ENCODE peak calls at places on chromosomes 2 and 18, in nine cellular contexts. J, E, R, Q, D, I, V, W and O are unnamed samples.

GRCh38 chr2:41457026-41457425 is 590.8 kb upstream of the PKDCC start:
- DNase-seq in I (no peak), V (no peak), Q (no peak), W (no peak), J (no peak), E (no peak), R (no peak), D (no peak), O (no peak)

GRCh38 chr2:16656784-16657391 is 8.7 kb downstream of the CYRIA start:
- DNase-seq in D (no peak), W (peak), I (no peak), R (peak), E (no peak), V (peak), J (no peak), Q (no peak), O (no peak)

GRCh38 chr2:42385225-42385624 is 24.2 kb upstream of the COX7A2L start:
- DNase-seq in Q (no peak), I (no peak), D (no peak), V (no peak), E (peak), W (no peak), R (no peak), J (peak), O (no peak)

GRCh38 chr2:206211657-206212255 is 52.1 kb downstream of the EEF1B2 start:
- DNase-seq in D (no peak), V (no peak), J (peak), Q (no peak), R (no peak), E (peak), I (no peak), W (no peak), O (no peak)

GRCh38 chr2:131016826-131017596 is 76.2 kb downstream of the FAM168B start:
- DNase-seq in J (peak), W (no peak), D (no peak), R (no peak), E (peak), V (no peak), Q (no peak), I (no peak), O (no peak)

GRCh38 chr2:240284503-240285259 is 144.2 kb upstream of the OTOS start:
- DNase-seq in V (no peak), R (no peak), J (no peak), I (no peak), E (no peak), Q (no peak), D (no peak), W (no peak), O (no peak)

GRCh38 chr18:56036673-56037072 is 448.7 kb upstream of the TCF4 start:
- DNase-seq in R (no peak), J (peak), D (no peak), Q (no peak), V (no peak), E (no peak), I (no peak), W (no peak), O (no peak)

GRCh38 chr2:142974288-142975024 is 97.0 kb downstream of the KYNU start:
- DNase-seq in V (no peak), R (peak), Q (no peak), I (no peak), E (peak), W (no peak), J (peak), D (no peak), O (no peak)

GRCh38 chr2:27407798-27408491 is 1.4 kb downstream of the PPM1G start:
- DNase-seq in R (peak), V (no peak), E (peak), W (no peak), D (peak), J (peak), Q (no peak), I (no peak), O (no peak)